ENCODE peak calls at places on chromosomes 11 and 22, in four cellular contexts. One of them, this sample, is unnamed.

GRCh38 chr11:37076866-37077265 is 478.8 kb upstream of the RAG2 start:
- DNase-seq in fibroblast of lung: no peak
- DNase-seq in tibial artery: no peak
- DNase-seq in esophagus squamous epithelium: no peak
- DNase-seq in this sample: no peak

GRCh38 chr22:47277001-47277400 is 514.6 kb downstream of the TBC1D22A start:
- DNase-seq in esophagus squamous epithelium: no peak
- DNase-seq in tibial artery: no peak
- DNase-seq in fibroblast of lung: no peak
- DNase-seq in this sample: no peak

GRCh38 chr11:27995082-27995481 is 112.9 kb downstream of the KIF18A start:
- DNase-seq in fibroblast of lung: no peak
- DNase-seq in esophagus squamous epithelium: no peak
- DNase-seq in tibial artery: no peak
- DNase-seq in this sample: no peak

GRCh38 chr22:30310881-30311771 is 15.6 kb downstream of the TBC1D10A start:
- DNase-seq in esophagus squamous epithelium: no peak
- DNase-seq in fibroblast of lung: peak; percentile 78
- DNase-seq in tibial artery: peak; percentile 93
- DNase-seq in this sample: no peak

GRCh38 chr11:116690623-116691022 is 82.2 kb downstream of the BUD13 start:
- DNase-seq in tibial artery: no peak
- DNase-seq in fibroblast of lung: no peak
- DNase-seq in esophagus squamous epithelium: no peak
- DNase-seq in this sample: no peak

GRCh38 chr22:46354176-46354992 is 18.9 kb downstream of the TRMU start:
- DNase-seq in tibial artery: no peak
- DNase-seq in fibroblast of lung: no peak
- DNase-seq in esophagus squamous epithelium: no peak
- DNase-seq in this sample: no peak

GRCh38 chr11:60183595-60184201 is 815 bp upstream of the MS4A6A start:
- DNase-seq in fibroblast of lung: no peak
- DNase-seq in tibial artery: peak; percentile 68
- DNase-seq in esophagus squamous epithelium: no peak
- DNase-seq in this sample: no peak

GRCh38 chr11:57668467-57668890 is 565 bp downstream of the ZDHHC5 start:
- DNase-seq in tibial artery: no peak
- DNase-seq in esophagus squamous epithelium: no peak
- DNase-seq in fibroblast of lung: no peak
- DNase-seq in this sample: no peak

GRCh38 chr11:115462004-115462541 is 42.1 kb downstream of the CADM1 start:
- DNase-seq in tibial artery: no peak
- DNase-seq in fibroblast of lung: peak; percentile 21
- DNase-seq in esophagus squamous epithelium: no peak
- DNase-seq in this sample: no peak

GRCh38 chr11:1505480-1505879 is 18.9 kb upstream of the MOB2 start:
- DNase-seq in esophagus squamous epithelium: no peak
- DNase-seq in tibial artery: peak; percentile 62
- DNase-seq in fibroblast of lung: no peak
- DNase-seq in this sample: no peak

GRCh38 chr11:60879104-60879503 is 11.8 kb downstream of the ZP1 start:
- DNase-seq in esophagus squamous epithelium: no peak
- DNase-seq in tibial artery: no peak
- DNase-seq in fibroblast of lung: no peak
- DNase-seq in this sample: no peak

GRCh38 chr11:65498727-65498976 is 193 bp upstream of the MALAT1 start:
- DNase-seq in fibroblast of lung: no peak
- DNase-seq in esophagus squamous epithelium: no peak
- DNase-seq in tibial artery: no peak
- DNase-seq in this sample: no peak

GRCh38 chr11:77471520-77472234 is 2.2 kb downstream of the PAK1 start:
- DNase-seq in fibroblast of lung: no peak
- DNase-seq in tibial artery: no peak
- DNase-seq in esophagus squamous epithelium: no peak
- DNase-seq in this sample: no peak

GRCh38 chr11:131370090-131370751 is at the start of gene NTM:
- DNase-seq in esophagus squamous epithelium: no peak
- DNase-seq in tibial artery: no peak
- DNase-seq in fibroblast of lung: peak; percentile 68
- DNase-seq in this sample: no peak

GRCh38 chr11:66363805-66364535 is 7.6 kb downstream of the SLC29A2 start:
- DNase-seq in esophagus squamous epithelium: no peak
- DNase-seq in fibroblast of lung: no peak
- DNase-seq in tibial artery: no peak
- DNase-seq in this sample: peak; percentile 46

GRCh38 chr11:60781286-60782044 is 3.7 kb upstream of the MS4A10 start:
- DNase-seq in esophagus squamous epithelium: no peak
- DNase-seq in tibial artery: no peak
- DNase-seq in fibroblast of lung: no peak
- DNase-seq in this sample: no peak

GRCh38 chr11:133988686-133989410 is 32.1 kb upstream of the IGSF9B start:
- DNase-seq in tibial artery: no peak
- DNase-seq in esophagus squamous epithelium: no peak
- DNase-seq in fibroblast of lung: no peak
- DNase-seq in this sample: no peak

GRCh38 chr11:34707462-34707840 is 86.6 kb downstream of the EHF start:
- DNase-seq in esophagus squamous epithelium: no peak
- DNase-seq in fibroblast of lung: no peak
- DNase-seq in tibial artery: no peak
- DNase-seq in this sample: no peak

GRCh38 chr11:64661622-64662021 is 61.4 kb downstream of the NRXN2 start:
- DNase-seq in fibroblast of lung: no peak
- DNase-seq in esophagus squamous epithelium: no peak
- DNase-seq in tibial artery: no peak
- DNase-seq in this sample: no peak

GRCh38 chr22:22745225-22746060 is 101.0 kb downstream of the GGTLC2 start:
- DNase-seq in esophagus squamous epithelium: no peak
- DNase-seq in tibial artery: no peak
- DNase-seq in fibroblast of lung: no peak
- DNase-seq in this sample: peak; percentile 30

GRCh38 chr11:86162257-86162656 is 82.3 kb upstream of the EED start:
- DNase-seq in tibial artery: peak; percentile 76
- DNase-seq in fibroblast of lung: peak; percentile 92
- DNase-seq in esophagus squamous epithelium: no peak
- DNase-seq in this sample: no peak

GRCh38 chr11:96272542-96273306 is 70.3 kb downstream of the MAML2 start:
- DNase-seq in fibroblast of lung: peak; percentile 56
- DNase-seq in tibial artery: no peak
- DNase-seq in esophagus squamous epithelium: no peak
- DNase-seq in this sample: peak; percentile 42

GRCh38 chr11:119085523-119085878 is 820 bp downstream of the HMBS start:
- DNase-seq in fibroblast of lung: peak; percentile 30
- DNase-seq in tibial artery: no peak
- DNase-seq in esophagus squamous epithelium: no peak
- DNase-seq in this sample: no peak

GRCh38 chr22:40121463-40121862 is 56.3 kb upstream of the TNRC6B start:
- DNase-seq in esophagus squamous epithelium: no peak
- DNase-seq in fibroblast of lung: no peak
- DNase-seq in tibial artery: no peak
- DNase-seq in this sample: no peak

GRCh38 chr11:32830796-32831195 is 1.1 kb downstream of the PRRG4 start:
- DNase-seq in esophagus squamous epithelium: no peak
- DNase-seq in tibial artery: no peak
- DNase-seq in fibroblast of lung: no peak
- DNase-seq in this sample: no peak

GRCh38 chr11:71430166-71430565 is 18.0 kb downstream of the DHCR7 start:
- DNase-seq in fibroblast of lung: no peak
- DNase-seq in esophagus squamous epithelium: no peak
- DNase-seq in tibial artery: no peak
- DNase-seq in this sample: no peak

GRCh38 chr22:23500508-23501208 is 79.4 kb downstream of the IGLL1 start:
- DNase-seq in fibroblast of lung: no peak
- DNase-seq in esophagus squamous epithelium: no peak
- DNase-seq in tibial artery: peak; percentile 28
- DNase-seq in this sample: no peak

GRCh38 chr22:20777420-20778177 is 3.7 kb downstream of the SERPIND1 start:
- DNase-seq in fibroblast of lung: peak; percentile 88
- DNase-seq in esophagus squamous epithelium: no peak
- DNase-seq in tibial artery: peak; percentile 32
- DNase-seq in this sample: no peak

GRCh38 chr11:40885257-40885947 is 574.0 kb downstream of the LRRC4C start:
- DNase-seq in esophagus squamous epithelium: no peak
- DNase-seq in tibial artery: no peak
- DNase-seq in fibroblast of lung: peak; percentile 3
- DNase-seq in this sample: no peak

GRCh38 chr11:103525069-103525468 is 415.8 kb downstream of the DYNC2H1 start:
- DNase-seq in esophagus squamous epithelium: no peak
- DNase-seq in fibroblast of lung: peak; percentile 90
- DNase-seq in tibial artery: no peak
- DNase-seq in this sample: no peak

GRCh38 chr11:28447226-28447625 is 339.0 kb downstream of the METTL15 start:
- DNase-seq in tibial artery: no peak
- DNase-seq in fibroblast of lung: peak; percentile 71
- DNase-seq in esophagus squamous epithelium: no peak
- DNase-seq in this sample: no peak

GRCh38 chr11:27514558-27514957 is 8.0 kb upstream of the LIN7C start:
- DNase-seq in esophagus squamous epithelium: no peak
- DNase-seq in fibroblast of lung: peak; percentile 94
- DNase-seq in tibial artery: no peak
- DNase-seq in this sample: no peak

GRCh38 chr11:132101861-132102260 is 731.4 kb downstream of the NTM start:
- DNase-seq in esophagus squamous epithelium: no peak
- DNase-seq in tibial artery: no peak
- DNase-seq in fibroblast of lung: peak; percentile 81
- DNase-seq in this sample: no peak

GRCh38 chr11:76216536-76217326 is 10.4 kb upstream of the WNT11 start:
- DNase-seq in tibial artery: no peak
- DNase-seq in fibroblast of lung: no peak
- DNase-seq in esophagus squamous epithelium: no peak
- DNase-seq in this sample: no peak

GRCh38 chr11:22082178-22082577 is 110.7 kb upstream of the ANO5 start:
- DNase-seq in tibial artery: no peak
- DNase-seq in esophagus squamous epithelium: no peak
- DNase-seq in fibroblast of lung: no peak
- DNase-seq in this sample: no peak

GRCh38 chr22:17097701-17098100 is 12.9 kb downstream of the IL17RA start:
- DNase-seq in fibroblast of lung: no peak
- DNase-seq in esophagus squamous epithelium: no peak
- DNase-seq in tibial artery: peak; percentile 60
- DNase-seq in this sample: no peak

DNA sequence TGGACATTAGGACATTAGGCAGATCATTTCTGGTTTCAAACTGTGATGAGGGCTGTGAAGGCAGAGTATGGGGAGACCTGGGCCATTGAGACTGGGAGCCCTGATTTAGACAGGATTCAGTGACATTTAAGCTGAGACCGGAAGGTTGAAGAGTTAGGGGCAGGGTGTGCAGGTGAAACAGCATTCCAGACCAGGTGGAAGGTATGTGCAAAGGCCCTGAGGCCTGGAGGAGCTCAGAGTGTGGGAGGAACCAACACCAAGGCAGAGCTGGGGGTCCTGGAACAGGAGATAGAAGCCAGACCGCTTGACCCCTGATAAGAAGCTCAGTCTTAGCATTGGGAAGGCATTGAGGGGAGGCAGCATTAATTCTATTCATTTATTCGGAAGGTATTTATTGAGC is 32.5 kb downstream of the ZC3H7B start:
- DNase-seq in tibial artery: no peak
- DNase-seq in fibroblast of lung: no peak
- DNase-seq in esophagus squamous epithelium: no peak
- DNase-seq in this sample: no peak
- H3K36me3 ChIP-seq in tibial artery: peaks cover 68% of the 10 kb centered on the region
- H3K36me3 ChIP-seq in fibroblast of lung: peaks cover 32% of the 10 kb centered on the region
- H3K36me3 ChIP-seq in esophagus squamous epithelium: peaks cover 37% of the 10 kb centered on the region
- H3K36me3 ChIP-seq in this sample: peaks cover 25% of the 10 kb centered on the region

DNA sequence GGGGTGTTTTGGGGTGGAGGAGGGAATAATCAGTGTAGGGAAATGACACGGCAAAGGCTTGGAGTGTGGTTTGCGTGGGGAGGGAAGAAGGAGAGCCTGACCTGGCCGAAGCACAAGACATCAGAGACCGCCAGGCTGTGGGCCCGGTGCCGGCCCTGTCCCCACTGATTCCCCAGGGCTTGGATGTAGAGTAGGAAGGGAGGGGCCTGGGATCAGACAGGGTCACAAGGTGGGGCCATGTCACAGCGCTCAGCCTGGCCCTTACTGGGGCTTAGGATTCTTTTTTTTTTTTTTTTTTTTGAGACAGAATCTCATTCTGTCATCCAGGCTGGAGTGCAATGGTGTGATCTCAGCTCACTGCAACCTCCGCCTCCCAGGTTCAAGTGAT is 9.8 kb downstream of the PICK1 start:
- DNase-seq in esophagus squamous epithelium: no peak
- DNase-seq in tibial artery: no peak
- DNase-seq in fibroblast of lung: peak; percentile 9
- DNase-seq in this sample: no peak
- H3K36me3 ChIP-seq in esophagus squamous epithelium: peaks cover 26% of the 10 kb centered on the region
- H3K36me3 ChIP-seq in tibial artery: peaks cover 35% of the 10 kb centered on the region
- H3K36me3 ChIP-seq in fibroblast of lung: no peaks in the 10 kb centered on the region
- H3K36me3 ChIP-seq in this sample: peaks cover 20% of the 10 kb centered on the region

GRCh38 chr11:128515086-128515485 is 72.3 kb downstream of the ETS1 start:
- DNase-seq in esophagus squamous epithelium: no peak
- DNase-seq in fibroblast of lung: no peak
- DNase-seq in tibial artery: no peak
- DNase-seq in this sample: peak; percentile 34
- H3K36me3 ChIP-seq in esophagus squamous epithelium: no peaks in the 10 kb centered on the region
- H3K36me3 ChIP-seq in fibroblast of lung: peaks cover 7% of the 10 kb centered on the region
- H3K36me3 ChIP-seq in tibial artery: peaks cover 6% of the 10 kb centered on the region
- H3K36me3 ChIP-seq in this sample: peaks cover 61% of the 10 kb centered on the region

DNA sequence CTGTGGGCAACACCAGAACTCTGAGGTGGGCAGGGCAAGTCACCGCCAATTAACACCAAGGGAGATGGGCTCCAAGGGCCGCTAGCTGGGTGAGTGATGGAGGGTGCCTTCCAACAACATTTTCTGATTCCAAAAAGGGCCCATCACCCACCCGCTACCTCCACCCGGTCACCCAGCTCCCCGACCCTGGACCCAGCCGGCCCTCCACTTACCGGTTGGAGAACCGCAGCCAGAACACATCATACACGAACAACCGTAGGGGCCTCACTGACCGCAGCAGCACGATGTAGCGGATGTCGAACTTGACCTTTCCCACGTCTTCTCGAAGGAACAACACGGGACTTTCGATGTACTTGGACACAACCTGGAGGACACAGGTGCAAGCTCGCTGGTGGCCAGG is 14.7 kb downstream of the TTLL12 start:
- DNase-seq in tibial artery: no peak
- DNase-seq in fibroblast of lung: no peak
- DNase-seq in esophagus squamous epithelium: no peak
- DNase-seq in this sample: no peak
- H3K36me3 ChIP-seq in tibial artery: peaks cover 70% of the 10 kb centered on the region
- H3K36me3 ChIP-seq in fibroblast of lung: peaks cover 20% of the 10 kb centered on the region
- H3K36me3 ChIP-seq in esophagus squamous epithelium: peaks cover 46% of the 10 kb centered on the region
- H3K36me3 ChIP-seq in this sample: peaks cover 3% of the 10 kb centered on the region

DNA sequence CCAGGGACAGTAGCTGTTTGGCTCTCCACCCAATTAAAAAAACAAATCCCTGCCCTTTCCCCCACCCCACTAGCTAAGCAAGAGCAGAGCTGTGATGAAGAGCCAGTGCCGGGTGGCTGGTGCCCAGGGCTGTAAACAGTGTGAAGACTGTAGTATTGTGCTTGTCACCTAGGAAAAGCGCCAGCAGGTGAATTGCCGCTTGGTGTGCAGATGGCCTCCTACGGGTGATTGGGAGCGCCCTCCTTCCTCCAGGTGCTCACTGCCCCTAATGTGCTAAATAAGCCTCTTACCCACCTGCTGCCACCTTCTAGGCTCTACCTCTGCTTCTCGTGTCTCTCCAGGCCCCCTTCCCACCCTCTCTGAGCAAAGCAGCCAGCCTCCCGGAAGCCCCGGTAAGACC is 18.4 kb upstream of the RAPSN start:
- DNase-seq in tibial artery: peak; percentile 51
- DNase-seq in fibroblast of lung: no peak
- DNase-seq in esophagus squamous epithelium: no peak
- DNase-seq in this sample: no peak
- H3K36me3 ChIP-seq in tibial artery: peaks cover 28% of the 10 kb centered on the region
- H3K36me3 ChIP-seq in fibroblast of lung: peaks cover 23% of the 10 kb centered on the region
- H3K36me3 ChIP-seq in esophagus squamous epithelium: peaks cover 18% of the 10 kb centered on the region
- H3K36me3 ChIP-seq in this sample: peaks cover 62% of the 10 kb centered on the region